ENCODE peak calls at places on chromosomes 7 and 10, in nine cellular contexts. H is endothelial cell; V is PC-9; X is left ventricle myocardium inferior; B is HFF-Myc; C is CD8-positive, alpha-beta T cell; Y is GM06990; P is bronchial epithelial cell; O is hepatocyte. I is an unnamed sample.

GRCh38 chr7:155002411-155003214 is at the start of gene PAXIP1:
- DNase-seq in O (peak; percentile 88), H (peak; percentile 48), B (no peak), C (peak; percentile 58), P (no peak), Y (peak; percentile 73), V (peak; percentile 74), X (peak; percentile 45), I (no peak)

GRCh38 chr7:132183822-132184380 is 392.4 kb downstream of the PLXNA4 start:
- DNase-seq in H (no peak), Y (no peak), B (no peak), V (no peak), O (no peak), C (no peak), X (no peak), P (no peak), I (no peak)

GRCh38 chr10:99941942-99942835 is 67.6 kb downstream of the DNMBP start:
- DNase-seq in O (no peak), H (no peak), P (no peak), V (no peak), X (no peak), B (no peak), Y (no peak), C (no peak), I (no peak)

GRCh38 chr7:33195264-33195663 is 65.9 kb downstream of the BBS9 start:
- DNase-seq in B (no peak), H (no peak), C (no peak), V (no peak), X (no peak), Y (no peak), P (peak; percentile 92), O (no peak), I (no peak)

GRCh38 chr7:77439572-77439971 is 23.4 kb upstream of the GSAP start:
- DNase-seq in C (no peak), H (no peak), V (peak; percentile 31), B (no peak), Y (no peak), X (peak; percentile 29), P (peak; percentile 56), O (peak; percentile 40), I (peak; percentile 61)

GRCh38 chr10:47027812-47028260 is 116.6 kb downstream of the PTPN20 start:
- DNase-seq in V (no peak), O (no peak), H (no peak), B (no peak), X (no peak), P (no peak), C (no peak), Y (no peak), I (no peak)

GRCh38 chr10:114691442-114691941 is 33.4 kb upstream of the ABLIM1 start:
- DNase-seq in V (no peak), Y (no peak), B (no peak), H (no peak), P (peak; percentile 46), X (no peak), C (no peak), O (no peak), I (no peak)

GRCh38 chr10:35191523-35191922 is 64.9 kb downstream of the CREM start:
- DNase-seq in V (no peak), P (no peak), C (no peak), X (no peak), Y (no peak), B (no peak), O (no peak), H (no peak), I (peak; percentile 51)

GRCh38 chr10:87925570-87925969 is 62.1 kb downstream of the PTEN start:
- DNase-seq in B (no peak), V (no peak), O (no peak), X (no peak), C (no peak), H (no peak), Y (no peak), P (peak; percentile 57), I (no peak)

GRCh38 chr10:32946108-32946507 is 11.9 kb downstream of the ITGB1 start:
- DNase-seq in P (no peak), Y (no peak), X (no peak), O (no peak), H (no peak), C (no peak), B (no peak), V (no peak), I (no peak)

GRCh38 chr7:40921589-40922315 is 781.1 kb downstream of the INHBA start:
- DNase-seq in O (no peak), P (peak; percentile 63), V (no peak), X (no peak), H (no peak), B (no peak), C (no peak), Y (no peak), I (no peak)

GRCh38 chr7:5077740-5078139 is 32.1 kb downstream of the RBAK start:
- DNase-seq in Y (no peak), H (no peak), B (no peak), C (no peak), P (no peak), X (no peak), O (no peak), V (no peak), I (no peak)

GRCh38 chr10:133390597-133391248 is 3.2 kb upstream of the MTG1 start:
- DNase-seq in P (no peak), H (no peak), O (no peak), B (no peak), X (no peak), C (no peak), Y (peak; percentile 61), V (no peak), I (no peak)

GRCh38 chr10:72379776-72380175 is 25.1 kb upstream of the DNAJB12 start:
- DNase-seq in O (no peak), X (no peak), P (no peak), V (no peak), H (no peak), Y (no peak), B (no peak), C (no peak), I (no peak)

GRCh38 chr10:72379062-72379461 is 24.3 kb upstream of the DNAJB12 start:
- DNase-seq in Y (no peak), C (no peak), V (no peak), P (no peak), H (no peak), X (no peak), O (no peak), B (no peak), I (no peak)

GRCh38 chr10:72375173-72375572 is 20.5 kb upstream of the DNAJB12 start:
- DNase-seq in O (no peak), V (no peak), C (no peak), H (no peak), B (no peak), P (no peak), X (no peak), Y (no peak), I (no peak)

GRCh38 chr10:72370201-72370722 is 15.5 kb upstream of the DNAJB12 start:
- DNase-seq in O (no peak), B (no peak), X (no peak), Y (no peak), H (no peak), C (peak; percentile 11), P (no peak), V (no peak), I (no peak)

DNA sequence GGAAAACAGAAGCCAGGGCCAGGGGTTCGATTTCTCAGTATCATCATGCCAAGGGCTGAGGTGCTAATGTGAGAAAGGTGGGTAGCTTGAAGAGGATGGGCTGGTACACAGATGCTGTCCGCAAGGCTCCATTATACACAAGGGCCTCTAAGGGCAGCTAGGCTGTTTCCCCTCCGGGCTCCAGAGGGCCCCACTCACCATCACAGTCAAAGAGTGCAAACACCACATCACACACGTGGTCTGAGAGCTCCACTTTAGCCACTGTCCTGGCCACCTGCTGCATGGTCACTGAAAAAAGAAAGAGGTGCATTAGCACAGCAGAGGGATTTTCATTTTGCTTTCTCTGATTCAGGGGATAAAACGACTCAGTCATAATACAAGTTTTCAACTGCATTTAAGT is 20.9 kb upstream of the DNAJB12 start:
- DNase-seq in B (no peak), P (no peak), V (no peak), O (no peak), Y (no peak), H (no peak), X (no peak), C (no peak), I (no peak)
- TF ChIP-seq CTCF in B (peak; percentile 24), P (no peak), V (no peak), O (no peak), Y (no peak), H (no peak), X (peak; percentile 10), C (no peak), I (no peak)

DNA sequence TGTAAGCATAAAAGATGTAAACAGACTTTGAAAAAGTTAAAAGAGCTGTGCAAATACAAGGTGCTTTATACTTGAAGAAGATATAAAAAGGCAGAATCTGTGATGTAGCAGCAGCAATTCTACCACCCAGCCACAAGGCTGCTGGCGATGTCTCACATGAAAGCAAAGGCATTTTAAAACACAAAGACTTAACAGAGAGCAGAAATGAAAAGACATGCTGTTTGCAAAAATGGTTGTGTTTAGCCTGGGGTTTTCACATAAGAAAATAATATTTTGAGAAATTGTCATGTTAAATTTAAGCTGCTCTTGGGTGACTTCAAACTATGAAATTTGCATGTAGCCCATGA is 85.5 kb upstream of the ZNF800 start:
- DNase-seq in V (no peak), O (no peak), H (no peak), B (no peak), Y (no peak), P (no peak), C (no peak), X (no peak), I (no peak)
- TF ChIP-seq CTCF in V (no peak), O (no peak), H (no peak), B (no peak), Y (no peak), P (no peak), C (peak; percentile 36), X (no peak), I (no peak)

DNA sequence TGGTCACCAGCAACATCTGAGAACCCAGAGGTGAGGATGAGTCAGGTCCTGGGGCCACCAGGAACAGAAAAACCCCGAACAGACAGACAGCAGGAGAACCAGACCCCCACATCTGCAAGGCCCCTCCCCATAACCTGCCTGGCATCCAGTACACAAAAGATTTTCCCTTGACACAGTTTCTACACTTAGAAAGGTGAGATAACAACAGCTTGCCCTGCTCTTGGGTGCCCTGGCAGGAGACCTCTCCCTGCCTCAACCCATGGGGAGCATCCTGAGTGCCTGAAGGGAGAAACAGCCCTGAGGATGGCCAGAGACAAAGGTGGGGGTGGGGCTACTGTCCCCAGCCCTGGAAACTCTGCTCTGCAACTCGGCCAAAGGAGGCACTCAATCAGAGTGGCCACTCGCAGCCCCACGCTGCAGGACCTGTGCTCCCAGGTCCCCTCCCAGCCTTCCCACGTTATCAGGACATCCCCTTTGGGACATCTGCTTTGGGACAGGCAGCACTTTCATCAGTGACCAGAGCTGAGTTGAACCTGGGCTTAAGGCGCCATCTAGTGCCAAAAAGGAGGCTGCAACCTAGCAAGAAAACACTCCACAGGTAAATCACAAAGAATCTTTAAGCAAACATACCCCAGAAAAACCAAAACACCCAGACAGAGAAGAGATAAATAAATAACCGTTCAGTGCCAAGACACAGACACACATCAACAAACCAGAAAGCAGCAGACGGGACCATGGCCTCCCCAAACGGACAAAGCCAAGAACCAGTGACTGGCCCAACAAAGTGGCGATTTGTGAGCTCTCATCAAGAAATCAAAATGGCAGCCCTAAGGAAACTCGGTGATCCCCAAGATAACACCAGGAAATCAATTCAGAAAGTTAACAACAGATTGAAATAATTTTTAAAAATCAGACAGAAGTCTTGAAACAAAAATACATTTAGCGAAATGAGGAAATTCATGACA is 233.7 kb downstream of the PTPRN2 start:
- DNase-seq in X (no peak), Y (no peak), V (peak; percentile 29), P (peak; percentile 27), O (no peak), B (no peak), H (no peak), C (no peak), I (no peak)
- TF ChIP-seq CTCF in X (peak; percentile 38), Y (peak; percentile 36), V (peak; percentile 88), P (peak; percentile 61), O (peak; percentile 60), B (peak; percentile 7), H (no peak), C (no peak), I (peak; percentile 32)

GRCh38 chr10:110648743-110649651 is 4.9 kb downstream of the RBM20 start:
- DNase-seq in Y (no peak), X (no peak), C (no peak), V (no peak), O (no peak), H (no peak), P (peak; percentile 20), B (no peak), I (no peak)
- TF ChIP-seq CTCF in Y (no peak), X (no peak), C (no peak), V (no peak), O (no peak), H (no peak), P (no peak), B (no peak), I (no peak)